ENCODE peak calls at places on chromosomes 3 and 15, in nine cellular contexts. P is AG04450; Y is mesothelial cell of epicardium; S is CD8-positive, alpha-beta T cell; A is GM10248; D is GM12865; T is endothelial cell; F is testis; L is ovary. O is an unnamed sample.

GRCh38 chr3:19060404-19060803 is 87.9 kb upstream of the KCNH8 start:
- DNase-seq in P (no peak), Y (no peak), S (no peak), A (no peak), D (no peak), T (no peak), F (no peak), L (no peak), O (no peak)

GRCh38 chr3:71681224-71681668 is 44.0 kb downstream of the EIF4E3 start:
- DNase-seq in P (peak), Y (no peak), S (no peak), A (peak), D (peak), T (peak), F (peak), L (peak), O (peak)

GRCh38 chr3:101962055-101962454 is 112.7 kb downstream of the NFKBIZ start:
- DNase-seq in P (no peak), Y (no peak), S (no peak), A (no peak), D (no peak), T (no peak), F (no peak), L (no peak), O (no peak)

GRCh38 chr3:147540921-147541320 is 131.8 kb downstream of the ZIC1 start:
- DNase-seq in P (no peak), Y (no peak), S (no peak), A (no peak), D (no peak), T (no peak), F (no peak), L (no peak), O (no peak)

GRCh38 chr15:100689500-100689899 is 87.1 kb downstream of the ASB7 start:
- DNase-seq in P (no peak), Y (no peak), S (no peak), A (no peak), D (no peak), T (no peak), F (no peak), L (no peak), O (no peak)

GRCh38 chr15:58830556-58830955 is 59.5 kb downstream of the MINDY2 start:
- DNase-seq in P (no peak), Y (no peak), S (no peak), A (no peak), D (no peak), T (no peak), F (no peak), L (no peak), O (no peak)

GRCh38 chr3:157871838-157872497 is 234.3 kb downstream of the SHOX2 start:
- DNase-seq in P (no peak), Y (no peak), S (no peak), A (no peak), D (no peak), T (no peak), F (no peak), L (no peak), O (no peak)

GRCh38 chr3:142614059-142614626 is 17.9 kb downstream of the PLS1 start:
- DNase-seq in P (no peak), Y (no peak), S (no peak), A (no peak), D (no peak), T (no peak), F (no peak), L (no peak), O (no peak)

GRCh38 chr3:197706658-197707057 is 30.0 kb downstream of the RUBCN start:
- DNase-seq in P (no peak), Y (no peak), S (no peak), A (no peak), D (no peak), T (no peak), F (no peak), L (no peak), O (no peak)

GRCh38 chr15:44550256-44550655 is 13.3 kb downstream of the EIF3J start:
- DNase-seq in P (no peak), Y (no peak), S (no peak), A (no peak), D (no peak), T (no peak), F (no peak), L (no peak), O (no peak)

GRCh38 chr3:188950832-188951489 is 220.8 kb upstream of the TPRG1 start:
- DNase-seq in P (peak), Y (no peak), S (no peak), A (no peak), D (no peak), T (no peak), F (peak), L (peak), O (no peak)

GRCh38 chr3:41224120-41224806 is 25.0 kb downstream of the CTNNB1 start:
- DNase-seq in P (peak), Y (no peak), S (no peak), A (no peak), D (no peak), T (no peak), F (no peak), L (peak), O (no peak)

GRCh38 chr3:99997293-99997692 is 117.0 kb downstream of the FILIP1L start:
- DNase-seq in P (no peak), Y (no peak), S (no peak), A (no peak), D (no peak), T (no peak), F (no peak), L (no peak), O (no peak)

GRCh38 chr15:74402873-74403589 is 30.7 kb downstream of the SEMA7A start:
- DNase-seq in P (no peak), Y (no peak), S (peak), A (peak), D (peak), T (no peak), F (no peak), L (no peak), O (peak)

GRCh38 chr15:28086175-28086703 is 12.9 kb downstream of the OCA2 start:
- DNase-seq in P (peak), Y (no peak), S (peak), A (peak), D (peak), T (peak), F (peak), L (no peak), O (peak)

GRCh38 chr3:42050126-42050525 is 41.0 kb upstream of the TRAK1 start:
- DNase-seq in P (no peak), Y (no peak), S (no peak), A (no peak), D (no peak), T (no peak), F (no peak), L (no peak), O (no peak)

GRCh38 chr3:10142707-10143560 is 1.4 kb downstream of the VHL start:
- DNase-seq in P (no peak), Y (no peak), S (no peak), A (peak), D (peak), T (no peak), F (no peak), L (peak), O (no peak)

GRCh38 chr3:66609660-66610547 is 109.1 kb upstream of the LRIG1 start:
- DNase-seq in P (peak), Y (no peak), S (no peak), A (no peak), D (no peak), T (no peak), F (no peak), L (no peak), O (no peak)

GRCh38 chr3:194985031-194985578 is 285.9 kb downstream of the XXYLT1 start:
- DNase-seq in P (peak), Y (no peak), S (peak), A (no peak), D (no peak), T (peak), F (peak), L (peak), O (no peak)

GRCh38 chr3:126807795-126808194 is 103.8 kb downstream of the CHCHD6 start:
- DNase-seq in P (no peak), Y (no peak), S (no peak), A (no peak), D (no peak), T (no peak), F (no peak), L (no peak), O (no peak)

GRCh38 chr15:60091150-60091549 is 87.0 kb downstream of the FOXB1 start:
- DNase-seq in P (peak), Y (no peak), S (no peak), A (no peak), D (no peak), T (no peak), F (no peak), L (no peak), O (no peak)

GRCh38 chr3:12829886-12830784 is 11.2 kb downstream of the RPL32 start:
- DNase-seq in P (no peak), Y (no peak), S (no peak), A (no peak), D (no peak), T (no peak), F (no peak), L (no peak), O (no peak)

GRCh38 chr15:48634934-48635333 is 10.6 kb downstream of the FBN1 start:
- DNase-seq in P (no peak), Y (no peak), S (no peak), A (no peak), D (no peak), T (no peak), F (no peak), L (no peak), O (no peak)

GRCh38 chr15:55715355-55716076 is 27.4 kb downstream of the PRTG start:
- DNase-seq in P (no peak), Y (no peak), S (no peak), A (no peak), D (no peak), T (peak), F (no peak), L (no peak), O (no peak)

GRCh38 chr3:53078656-53079055 is 32.8 kb upstream of the SFMBT1 start:
- DNase-seq in P (no peak), Y (no peak), S (no peak), A (no peak), D (no peak), T (no peak), F (no peak), L (peak), O (no peak)

GRCh38 chr3:142568393-142569017 is 10.0 kb downstream of the ATR start:
- DNase-seq in P (no peak), Y (no peak), S (no peak), A (no peak), D (no peak), T (no peak), F (peak), L (no peak), O (no peak)

GRCh38 chr3:115836944-115837343 is 213.6 kb downstream of the GAP43 start:
- DNase-seq in P (no peak), Y (no peak), S (no peak), A (peak), D (peak), T (no peak), F (no peak), L (no peak), O (peak)
- TF ChIP-seq CTCF in P (peak), Y (peak), S (peak), A (peak), D (peak), T (peak), F (peak), L (no peak), O (peak)

GRCh38 chr3:78163379-78163778 is 1123.5 kb downstream of the ROBO2 start:
- DNase-seq in P (no peak), Y (no peak), S (no peak), A (no peak), D (no peak), T (no peak), F (no peak), L (no peak), O (no peak)

GRCh38 chr3:78161736-78162135 is 1121.8 kb downstream of the ROBO2 start:
- DNase-seq in P (no peak), Y (no peak), S (no peak), A (no peak), D (no peak), T (no peak), F (no peak), L (no peak), O (no peak)

GRCh38 chr3:78165876-78166275 is 1126.0 kb downstream of the ROBO2 start:
- DNase-seq in P (no peak), Y (no peak), S (no peak), A (no peak), D (no peak), T (no peak), F (no peak), L (no peak), O (no peak)
- TF ChIP-seq CTCF in P (peak), Y (no peak), S (no peak), A (no peak), D (no peak), T (no peak), F (no peak), L (no peak), O (no peak)

DNA sequence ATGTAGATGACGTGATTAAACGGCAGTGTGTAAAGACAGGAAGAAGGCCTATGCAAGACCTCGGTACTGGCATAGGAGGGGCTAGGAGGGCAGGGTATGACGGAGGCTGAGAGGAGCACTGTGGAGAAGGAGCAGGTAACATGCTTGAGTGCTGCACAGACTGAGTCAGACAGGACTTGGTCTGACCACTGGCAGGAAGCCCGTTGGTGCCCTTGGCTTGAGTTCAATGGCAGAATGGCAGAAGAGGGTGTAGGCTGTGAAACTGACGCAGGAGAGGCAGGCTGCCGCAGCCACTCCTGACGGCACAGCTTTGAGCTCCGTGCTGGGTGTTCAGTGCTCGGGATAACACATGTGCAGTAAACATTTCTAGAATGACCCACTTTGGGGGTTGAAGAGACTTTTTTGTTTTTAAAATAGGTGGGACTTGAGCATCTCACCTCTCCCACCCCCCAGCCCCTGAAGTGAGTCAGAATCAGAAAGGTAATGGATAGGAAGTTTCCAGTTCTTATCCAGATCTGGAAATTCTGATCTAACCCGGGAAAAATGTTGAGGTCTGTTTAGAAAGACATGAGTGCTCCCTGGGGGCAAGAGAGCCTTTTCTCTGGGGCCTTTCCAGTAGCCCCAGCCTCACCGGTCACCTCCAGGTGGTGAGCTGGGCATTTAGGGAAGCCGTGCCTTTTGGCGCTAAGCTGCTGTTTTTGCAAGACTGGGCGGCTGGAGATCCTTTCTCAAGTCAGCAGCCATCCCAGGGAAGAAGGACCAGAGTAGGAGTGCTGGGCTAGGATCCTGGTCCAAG is 126.4 kb downstream of the RPLP1 start:
- DNase-seq in P (no peak), Y (no peak), S (no peak), A (no peak), D (no peak), T (no peak), F (no peak), L (no peak), O (no peak)
- TF ChIP-seq CTCF in P (no peak), Y (no peak), S (no peak), A (no peak), D (no peak), T (no peak), F (no peak), L (no peak), O (no peak)

DNA sequence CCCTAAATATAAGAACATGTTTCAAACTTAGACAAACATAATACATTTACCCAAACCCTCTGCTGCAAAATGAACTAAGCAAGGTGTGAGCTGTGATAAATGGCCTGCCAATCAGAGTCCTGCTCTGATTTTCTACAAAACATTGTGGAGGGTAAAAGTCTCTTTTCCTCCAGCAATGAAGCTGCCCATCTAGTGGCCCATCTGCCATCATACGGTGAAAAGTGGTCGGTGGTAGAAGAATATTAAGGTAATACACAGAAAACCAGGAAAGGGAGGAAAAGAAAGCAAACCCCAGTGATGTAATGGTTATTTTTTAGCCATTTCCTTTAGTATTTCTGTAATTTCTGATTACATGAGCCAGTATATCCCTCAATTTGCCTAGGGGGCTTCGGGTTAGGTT is 838.1 kb downstream of the TBL1XR1 start:
- DNase-seq in P (no peak), Y (no peak), S (no peak), A (no peak), D (no peak), T (no peak), F (no peak), L (no peak), O (no peak)
- TF ChIP-seq CTCF in P (no peak), Y (no peak), S (no peak), A (no peak), D (no peak), T (no peak), F (no peak), L (no peak), O (no peak)

GRCh38 chr3:151290673-151291072 is 12.3 kb upstream of the P2RY14 start:
- DNase-seq in P (no peak), Y (no peak), S (no peak), A (peak), D (peak), T (no peak), F (no peak), L (no peak), O (peak)
- TF ChIP-seq CTCF in P (peak), Y (no peak), S (no peak), A (peak), D (peak), T (no peak), F (no peak), L (peak), O (peak)

GRCh38 chr3:55572816-55573215 is 85.7 kb upstream of the WNT5A start:
- DNase-seq in P (no peak), Y (no peak), S (no peak), A (no peak), D (no peak), T (no peak), F (no peak), L (no peak), O (no peak)
- TF ChIP-seq CTCF in P (no peak), Y (no peak), S (no peak), A (no peak), D (no peak), T (no peak), F (no peak), L (no peak), O (no peak)

GRCh38 chr15:25437751-25438600 is 848 bp downstream of the UBE3A start:
- DNase-seq in P (no peak), Y (peak), S (peak), A (peak), D (peak), T (peak), F (peak), L (peak), O (peak)
- TF ChIP-seq CTCF in P (no peak), Y (peak), S (peak), A (peak), D (peak), T (no peak), F (no peak), L (no peak), O (peak)

O was measured in GM13977.